ENCODE peak calls at places on chromosomes 16 and 17, in seven cellular contexts. S is activated T-cell treated with anti-CD3 and anti-CD28 coated beads, Interleukin-2, amount 50 U/mL, for 4 hours; K is right cardiac atrium; C is psoas muscle; A is activated CD8-positive, alpha-beta T cell treated with anti-CD3 and anti-CD28 coated beads, Interleukin-2, amount 10 ng/mL, durations not matched to agents 7 days and 5 days; Z is upper lobe of right lung; M is natural killer cell. E is an unnamed sample.

GRCh38 chr17:80060629-80061028 is 24.2 kb downstream of the CCDC40 start:
- ATAC-seq in S (no peak), K (no peak), C (no peak), A (no peak), Z (no peak), M (no peak), E (no peak)

GRCh38 chr17:30172560-30172959 is 55.9 kb downstream of the NSRP1 start:
- ATAC-seq in S (no peak), K (no peak), C (no peak), A (no peak), Z (no peak), M (no peak), E (no peak)

GRCh38 chr16:55539049-55539448 is 27.4 kb upstream of the CAPNS2 start:
- ATAC-seq in S (no peak), K (peak), C (no peak), A (no peak), Z (no peak), M (no peak), E (no peak)

GRCh38 chr17:2954898-2955445 is 108.4 kb downstream of the OR1D5 start:
- ATAC-seq in S (peak), K (no peak), C (no peak), A (no peak), Z (peak), M (peak), E (peak)

GRCh38 chr17:40623419-40624217 is 24.0 kb downstream of the SMARCE1 start:
- ATAC-seq in S (no peak), K (no peak), C (no peak), A (no peak), Z (no peak), M (no peak), E (no peak)

GRCh38 chr16:81610144-81610842 is 165.7 kb downstream of the CMIP start:
- ATAC-seq in S (no peak), K (peak), C (peak), A (no peak), Z (peak), M (no peak), E (no peak)

GRCh38 chr17:33233855-33234228 is 59.3 kb downstream of the ASIC2 start:
- ATAC-seq in S (no peak), K (peak), C (no peak), A (peak), Z (no peak), M (peak), E (no peak)

GRCh38 chr16:57042157-57043111 is 49.9 kb upstream of the CPNE2 start:
- ATAC-seq in S (peak), K (no peak), C (no peak), A (peak), Z (no peak), M (peak), E (peak)

GRCh38 chr17:72661093-72661944 is 431.2 kb downstream of the SLC39A11 start:
- ATAC-seq in S (no peak), K (no peak), C (no peak), A (no peak), Z (no peak), M (no peak), E (no peak)

GRCh38 chr17:9837551-9838471 is 12.1 kb downstream of the GLP2R start:
- ATAC-seq in S (no peak), K (peak), C (peak), A (no peak), Z (peak), M (no peak), E (no peak)

GRCh38 chr17:63820963-63821561 is 6.2 kb upstream of the PSMC5 start:
- ATAC-seq in S (no peak), K (no peak), C (peak), A (no peak), Z (no peak), M (no peak), E (no peak)

GRCh38 chr17:7113273-7114071 is 1.1 kb downstream of the ASGR2 start:
- ATAC-seq in S (no peak), K (no peak), C (no peak), A (no peak), Z (no peak), M (no peak), E (no peak)

GRCh38 chr16:75647492-75648264 is at the start of the genes KARS1 and TERF2IP:
- ATAC-seq in S (peak), K (peak), C (peak), A (peak), Z (peak), M (peak), E (peak)

GRCh38 chr17:42472709-42473521 is 14.2 kb downstream of the ATP6V0A1 start:
- ATAC-seq in S (no peak), K (no peak), C (peak), A (no peak), Z (peak), M (no peak), E (no peak)

GRCh38 chr17:50585893-50586292 is 25.4 kb downstream of the CACNA1G start:
- ATAC-seq in S (no peak), K (no peak), C (no peak), A (no peak), Z (no peak), M (no peak), E (no peak)

GRCh38 chr16:53043462-53043861 is 9.2 kb downstream of the CHD9NB start:
- ATAC-seq in S (no peak), K (peak), C (peak), A (no peak), Z (no peak), M (no peak), E (no peak)

GRCh38 chr17:48611213-48611612 is 396 bp upstream of the HOXB7 start:
- ATAC-seq in S (no peak), K (no peak), C (peak), A (peak), Z (peak), M (no peak), E (no peak)

GRCh38 chr17:40510328-40510648 is 8.9 kb upstream of the TNS4 start:
- ATAC-seq in S (no peak), K (peak), C (peak), A (no peak), Z (no peak), M (no peak), E (no peak)

GRCh38 chr17:43669971-43670644 is 8.4 kb upstream of the MEOX1 start:
- ATAC-seq in S (no peak), K (no peak), C (no peak), A (peak), Z (peak), M (no peak), E (no peak)

GRCh38 chr17:4186244-4186920 is 43.4 kb downstream of the CYB5D2 start:
- ATAC-seq in S (no peak), K (peak), C (no peak), A (no peak), Z (no peak), M (no peak), E (no peak)

GRCh38 chr17:67628580-67629013 is 89.1 kb upstream of the NOL11 start:
- ATAC-seq in S (no peak), K (peak), C (no peak), A (peak), Z (peak), M (peak), E (no peak)

GRCh38 chr16:12771341-12771798 is 32.3 kb downstream of the CPPED1 start:
- ATAC-seq in S (no peak), K (peak), C (no peak), A (no peak), Z (no peak), M (no peak), E (no peak)

GRCh38 chr17:34254146-34254545 is 939 bp upstream of the CCL2 start:
- ATAC-seq in S (no peak), K (peak), C (peak), A (no peak), Z (no peak), M (no peak), E (no peak)

GRCh38 chr17:77829871-77830799 is 128.4 kb upstream of the TNRC6C start:
- ATAC-seq in S (no peak), K (peak), C (peak), A (no peak), Z (peak), M (no peak), E (no peak)

GRCh38 chr17:56141046-56141839 is 12.0 kb upstream of the ANKFN1 start:
- ATAC-seq in S (no peak), K (no peak), C (peak), A (no peak), Z (no peak), M (no peak), E (no peak)